ENCODE peak calls at places on chromosomes 1 and 21, in eight cellular contexts. One of them, this sample, is unnamed.
A peak's percentile ranks its signal among the peaks of the same experiment; 100 is the strongest.

GRCh38 chr21:33036430-33037162 is 10.9 kb downstream of the OLIG2 start:
- DNase-seq in stimulated activated CD8-positive, alpha-beta memory T cell treated with anti-CD3 and anti-CD28 coated beads, Interleukin-4, amount 100 ng/mL, for 4 hours: peak; percentile 17
- DNase-seq in progenitor cell of endocrine pancreas: no peak
- DNase-seq in effector memory CD8-positive, alpha-beta T cell: no peak
- DNase-seq in colonic mucosa: no peak
- DNase-seq in OCI-LY7: no peak
- DNase-seq in AG08396: peak; percentile 66
- DNase-seq in iris pigment epithelial cell: peak; percentile 64
- DNase-seq in this sample: no peak

GRCh38 chr1:6491480-6491962 is at the start of gene PLEKHG5:
- DNase-seq in iris pigment epithelial cell: peak; percentile 64
- DNase-seq in effector memory CD8-positive, alpha-beta T cell: no peak
- DNase-seq in progenitor cell of endocrine pancreas: no peak
- DNase-seq in AG08396: no peak
- DNase-seq in OCI-LY7: no peak
- DNase-seq in colonic mucosa: no peak
- DNase-seq in stimulated activated CD8-positive, alpha-beta memory T cell treated with anti-CD3 and anti-CD28 coated beads, Interleukin-4, amount 100 ng/mL, for 4 hours: no peak
- DNase-seq in this sample: no peak

GRCh38 chr1:41900611-41901444 is 17.9 kb downstream of the HIVEP3 start:
- DNase-seq in iris pigment epithelial cell: peak; percentile 47
- DNase-seq in effector memory CD8-positive, alpha-beta T cell: no peak
- DNase-seq in OCI-LY7: no peak
- DNase-seq in AG08396: peak; percentile 35
- DNase-seq in progenitor cell of endocrine pancreas: no peak
- DNase-seq in colonic mucosa: peak; percentile 33
- DNase-seq in stimulated activated CD8-positive, alpha-beta memory T cell treated with anti-CD3 and anti-CD28 coated beads, Interleukin-4, amount 100 ng/mL, for 4 hours: no peak
- DNase-seq in this sample: no peak

GRCh38 chr21:33360281-33360680 is 35.5 kb downstream of the IFNAR1 start:
- DNase-seq in colonic mucosa: no peak
- DNase-seq in progenitor cell of endocrine pancreas: no peak
- DNase-seq in effector memory CD8-positive, alpha-beta T cell: no peak
- DNase-seq in OCI-LY7: no peak
- DNase-seq in iris pigment epithelial cell: peak; percentile 72
- DNase-seq in stimulated activated CD8-positive, alpha-beta memory T cell treated with anti-CD3 and anti-CD28 coated beads, Interleukin-4, amount 100 ng/mL, for 4 hours: no peak
- DNase-seq in AG08396: peak; percentile 27
- DNase-seq in this sample: no peak

GRCh38 chr1:35016406-35016805 is 15.3 kb downstream of the ZMYM6 start:
- DNase-seq in effector memory CD8-positive, alpha-beta T cell: no peak
- DNase-seq in colonic mucosa: no peak
- DNase-seq in iris pigment epithelial cell: no peak
- DNase-seq in AG08396: no peak
- DNase-seq in stimulated activated CD8-positive, alpha-beta memory T cell treated with anti-CD3 and anti-CD28 coated beads, Interleukin-4, amount 100 ng/mL, for 4 hours: no peak
- DNase-seq in OCI-LY7: no peak
- DNase-seq in progenitor cell of endocrine pancreas: no peak
- DNase-seq in this sample: no peak

GRCh38 chr1:227192163-227192562 is 126.1 kb downstream of the CDC42BPA start:
- DNase-seq in OCI-LY7: no peak
- DNase-seq in AG08396: peak; percentile 75
- DNase-seq in iris pigment epithelial cell: peak; percentile 95
- DNase-seq in colonic mucosa: peak; percentile 23
- DNase-seq in stimulated activated CD8-positive, alpha-beta memory T cell treated with anti-CD3 and anti-CD28 coated beads, Interleukin-4, amount 100 ng/mL, for 4 hours: no peak
- DNase-seq in progenitor cell of endocrine pancreas: no peak
- DNase-seq in effector memory CD8-positive, alpha-beta T cell: no peak
- DNase-seq in this sample: peak; percentile 15

GRCh38 chr21:42539931-42540343 is 26.3 kb downstream of the SLC37A1 start:
- DNase-seq in colonic mucosa: no peak
- DNase-seq in AG08396: no peak
- DNase-seq in stimulated activated CD8-positive, alpha-beta memory T cell treated with anti-CD3 and anti-CD28 coated beads, Interleukin-4, amount 100 ng/mL, for 4 hours: no peak
- DNase-seq in progenitor cell of endocrine pancreas: no peak
- DNase-seq in effector memory CD8-positive, alpha-beta T cell: no peak
- DNase-seq in iris pigment epithelial cell: no peak
- DNase-seq in OCI-LY7: peak; percentile 37
- DNase-seq in this sample: no peak

GRCh38 chr21:35010450-35010849 is 38.7 kb downstream of the RUNX1 start:
- DNase-seq in progenitor cell of endocrine pancreas: no peak
- DNase-seq in stimulated activated CD8-positive, alpha-beta memory T cell treated with anti-CD3 and anti-CD28 coated beads, Interleukin-4, amount 100 ng/mL, for 4 hours: no peak
- DNase-seq in AG08396: no peak
- DNase-seq in effector memory CD8-positive, alpha-beta T cell: no peak
- DNase-seq in OCI-LY7: no peak
- DNase-seq in iris pigment epithelial cell: no peak
- DNase-seq in colonic mucosa: no peak
- DNase-seq in this sample: no peak

GRCh38 chr1:6743189-6744101 is 41.8 kb upstream of the CAMTA1 start:
- DNase-seq in OCI-LY7: no peak
- DNase-seq in colonic mucosa: peak; percentile 27
- DNase-seq in stimulated activated CD8-positive, alpha-beta memory T cell treated with anti-CD3 and anti-CD28 coated beads, Interleukin-4, amount 100 ng/mL, for 4 hours: no peak
- DNase-seq in iris pigment epithelial cell: peak; percentile 58
- DNase-seq in AG08396: peak; percentile 78
- DNase-seq in effector memory CD8-positive, alpha-beta T cell: peak; percentile 7
- DNase-seq in progenitor cell of endocrine pancreas: no peak
- DNase-seq in this sample: peak; percentile 60

GRCh38 chr1:230142608-230143209 is 75.7 kb downstream of the GALNT2 start:
- DNase-seq in stimulated activated CD8-positive, alpha-beta memory T cell treated with anti-CD3 and anti-CD28 coated beads, Interleukin-4, amount 100 ng/mL, for 4 hours: no peak
- DNase-seq in colonic mucosa: no peak
- DNase-seq in progenitor cell of endocrine pancreas: no peak
- DNase-seq in effector memory CD8-positive, alpha-beta T cell: no peak
- DNase-seq in AG08396: no peak
- DNase-seq in OCI-LY7: no peak
- DNase-seq in iris pigment epithelial cell: no peak
- DNase-seq in this sample: no peak

GRCh38 chr1:209349372-209350324 is 233.9 kb upstream of the CAMK1G start:
- DNase-seq in stimulated activated CD8-positive, alpha-beta memory T cell treated with anti-CD3 and anti-CD28 coated beads, Interleukin-4, amount 100 ng/mL, for 4 hours: no peak
- DNase-seq in OCI-LY7: no peak
- DNase-seq in colonic mucosa: no peak
- DNase-seq in effector memory CD8-positive, alpha-beta T cell: no peak
- DNase-seq in AG08396: no peak
- DNase-seq in progenitor cell of endocrine pancreas: no peak
- DNase-seq in iris pigment epithelial cell: peak; percentile 58
- DNase-seq in this sample: no peak

GRCh38 chr1:203379831-203380230 is 28.9 kb upstream of the FMOD start:
- DNase-seq in colonic mucosa: no peak
- DNase-seq in OCI-LY7: no peak
- DNase-seq in effector memory CD8-positive, alpha-beta T cell: no peak
- DNase-seq in progenitor cell of endocrine pancreas: no peak
- DNase-seq in stimulated activated CD8-positive, alpha-beta memory T cell treated with anti-CD3 and anti-CD28 coated beads, Interleukin-4, amount 100 ng/mL, for 4 hours: no peak
- DNase-seq in AG08396: no peak
- DNase-seq in iris pigment epithelial cell: no peak
- DNase-seq in this sample: no peak

GRCh38 chr1:197286634-197287033 is 18.6 kb downstream of the CRB1 start:
- DNase-seq in effector memory CD8-positive, alpha-beta T cell: no peak
- DNase-seq in OCI-LY7: no peak
- DNase-seq in AG08396: no peak
- DNase-seq in progenitor cell of endocrine pancreas: no peak
- DNase-seq in stimulated activated CD8-positive, alpha-beta memory T cell treated with anti-CD3 and anti-CD28 coated beads, Interleukin-4, amount 100 ng/mL, for 4 hours: no peak
- DNase-seq in colonic mucosa: no peak
- DNase-seq in iris pigment epithelial cell: no peak
- DNase-seq in this sample: no peak

GRCh38 chr1:205360166-205360565 is 3.4 kb upstream of the KLHDC8A start:
- DNase-seq in iris pigment epithelial cell: no peak
- DNase-seq in colonic mucosa: no peak
- DNase-seq in OCI-LY7: no peak
- DNase-seq in AG08396: no peak
- DNase-seq in effector memory CD8-positive, alpha-beta T cell: no peak
- DNase-seq in stimulated activated CD8-positive, alpha-beta memory T cell treated with anti-CD3 and anti-CD28 coated beads, Interleukin-4, amount 100 ng/mL, for 4 hours: no peak
- DNase-seq in progenitor cell of endocrine pancreas: no peak
- DNase-seq in this sample: no peak

GRCh38 chr1:178609015-178609414 is 96.1 kb downstream of the TEX35 start:
- DNase-seq in progenitor cell of endocrine pancreas: no peak
- DNase-seq in effector memory CD8-positive, alpha-beta T cell: no peak
- DNase-seq in iris pigment epithelial cell: peak; percentile 78
- DNase-seq in AG08396: peak; percentile 29
- DNase-seq in colonic mucosa: no peak
- DNase-seq in OCI-LY7: no peak
- DNase-seq in stimulated activated CD8-positive, alpha-beta memory T cell treated with anti-CD3 and anti-CD28 coated beads, Interleukin-4, amount 100 ng/mL, for 4 hours: no peak
- DNase-seq in this sample: no peak

GRCh38 chr1:37315236-37315870 is 159.0 kb upstream of the ZC3H12A start:
- DNase-seq in AG08396: no peak
- DNase-seq in OCI-LY7: no peak
- DNase-seq in effector memory CD8-positive, alpha-beta T cell: no peak
- DNase-seq in stimulated activated CD8-positive, alpha-beta memory T cell treated with anti-CD3 and anti-CD28 coated beads, Interleukin-4, amount 100 ng/mL, for 4 hours: no peak
- DNase-seq in colonic mucosa: no peak
- DNase-seq in iris pigment epithelial cell: no peak
- DNase-seq in progenitor cell of endocrine pancreas: no peak
- DNase-seq in this sample: no peak

GRCh38 chr1:60222492-60223369 is 149.2 kb upstream of the C1orf87 start:
- DNase-seq in effector memory CD8-positive, alpha-beta T cell: no peak
- DNase-seq in OCI-LY7: no peak
- DNase-seq in progenitor cell of endocrine pancreas: no peak
- DNase-seq in AG08396: no peak
- DNase-seq in colonic mucosa: no peak
- DNase-seq in stimulated activated CD8-positive, alpha-beta memory T cell treated with anti-CD3 and anti-CD28 coated beads, Interleukin-4, amount 100 ng/mL, for 4 hours: no peak
- DNase-seq in iris pigment epithelial cell: no peak
- DNase-seq in this sample: no peak

GRCh38 chr1:37892151-37893047 is 33.0 kb upstream of the MTF1 start:
- DNase-seq in OCI-LY7: peak; percentile 15
- DNase-seq in AG08396: peak; percentile 65
- DNase-seq in iris pigment epithelial cell: peak; percentile 85
- DNase-seq in effector memory CD8-positive, alpha-beta T cell: no peak
- DNase-seq in colonic mucosa: no peak
- DNase-seq in stimulated activated CD8-positive, alpha-beta memory T cell treated with anti-CD3 and anti-CD28 coated beads, Interleukin-4, amount 100 ng/mL, for 4 hours: no peak
- DNase-seq in progenitor cell of endocrine pancreas: no peak
- DNase-seq in this sample: no peak

GRCh38 chr1:198179556-198179981 is 22.8 kb downstream of the NEK7 start:
- DNase-seq in colonic mucosa: no peak
- DNase-seq in iris pigment epithelial cell: peak; percentile 61
- DNase-seq in AG08396: no peak
- DNase-seq in stimulated activated CD8-positive, alpha-beta memory T cell treated with anti-CD3 and anti-CD28 coated beads, Interleukin-4, amount 100 ng/mL, for 4 hours: no peak
- DNase-seq in progenitor cell of endocrine pancreas: no peak
- DNase-seq in OCI-LY7: no peak
- DNase-seq in effector memory CD8-positive, alpha-beta T cell: no peak
- DNase-seq in this sample: no peak

GRCh38 chr1:201740609-201741231 is 88.2 kb upstream of the IPO9 start:
- DNase-seq in effector memory CD8-positive, alpha-beta T cell: no peak
- DNase-seq in progenitor cell of endocrine pancreas: no peak
- DNase-seq in AG08396: no peak
- DNase-seq in colonic mucosa: no peak
- DNase-seq in iris pigment epithelial cell: no peak
- DNase-seq in OCI-LY7: peak; percentile 42
- DNase-seq in stimulated activated CD8-positive, alpha-beta memory T cell treated with anti-CD3 and anti-CD28 coated beads, Interleukin-4, amount 100 ng/mL, for 4 hours: no peak
- DNase-seq in this sample: no peak

GRCh38 chr21:31557421-31557955 is 102.0 kb upstream of the SOD1 start:
- DNase-seq in iris pigment epithelial cell: no peak
- DNase-seq in colonic mucosa: no peak
- DNase-seq in OCI-LY7: no peak
- DNase-seq in progenitor cell of endocrine pancreas: peak; percentile 27
- DNase-seq in stimulated activated CD8-positive, alpha-beta memory T cell treated with anti-CD3 and anti-CD28 coated beads, Interleukin-4, amount 100 ng/mL, for 4 hours: no peak
- DNase-seq in AG08396: no peak
- DNase-seq in effector memory CD8-positive, alpha-beta T cell: no peak
- DNase-seq in this sample: no peak

GRCh38 chr1:20376880-20377494 is 86.3 kb downstream of the VWA5B1 start:
- DNase-seq in OCI-LY7: peak; percentile 81
- DNase-seq in iris pigment epithelial cell: peak; percentile 28
- DNase-seq in progenitor cell of endocrine pancreas: peak; percentile 58
- DNase-seq in effector memory CD8-positive, alpha-beta T cell: peak; percentile 62
- DNase-seq in AG08396: peak; percentile 74
- DNase-seq in colonic mucosa: peak; percentile 52
- DNase-seq in stimulated activated CD8-positive, alpha-beta memory T cell treated with anti-CD3 and anti-CD28 coated beads, Interleukin-4, amount 100 ng/mL, for 4 hours: no peak
- DNase-seq in this sample: peak; percentile 88

GRCh38 chr1:36400825-36401601 is 3.3 kb upstream of the LSM10 start:
- DNase-seq in colonic mucosa: peak; percentile 67
- DNase-seq in iris pigment epithelial cell: no peak
- DNase-seq in progenitor cell of endocrine pancreas: peak; percentile 68
- DNase-seq in stimulated activated CD8-positive, alpha-beta memory T cell treated with anti-CD3 and anti-CD28 coated beads, Interleukin-4, amount 100 ng/mL, for 4 hours: no peak
- DNase-seq in effector memory CD8-positive, alpha-beta T cell: peak; percentile 22
- DNase-seq in OCI-LY7: no peak
- DNase-seq in AG08396: peak; percentile 25
- DNase-seq in this sample: peak; percentile 84

GRCh38 chr1:115828101-115829022 is 12.6 kb downstream of the NHLH2 start:
- DNase-seq in stimulated activated CD8-positive, alpha-beta memory T cell treated with anti-CD3 and anti-CD28 coated beads, Interleukin-4, amount 100 ng/mL, for 4 hours: no peak
- DNase-seq in AG08396: peak; percentile 29
- DNase-seq in progenitor cell of endocrine pancreas: peak; percentile 28
- DNase-seq in effector memory CD8-positive, alpha-beta T cell: no peak
- DNase-seq in iris pigment epithelial cell: peak; percentile 49
- DNase-seq in OCI-LY7: no peak
- DNase-seq in colonic mucosa: peak; percentile 21
- DNase-seq in this sample: peak; percentile 86

GRCh38 chr1:234897754-234898454 is 230.7 kb downstream of the TOMM20 start:
- DNase-seq in OCI-LY7: no peak
- DNase-seq in effector memory CD8-positive, alpha-beta T cell: no peak
- DNase-seq in colonic mucosa: no peak
- DNase-seq in iris pigment epithelial cell: no peak
- DNase-seq in stimulated activated CD8-positive, alpha-beta memory T cell treated with anti-CD3 and anti-CD28 coated beads, Interleukin-4, amount 100 ng/mL, for 4 hours: no peak
- DNase-seq in AG08396: no peak
- DNase-seq in progenitor cell of endocrine pancreas: no peak
- DNase-seq in this sample: no peak

GRCh38 chr1:210588357-210588756 is 259.7 kb downstream of the HHAT start:
- DNase-seq in iris pigment epithelial cell: no peak
- DNase-seq in progenitor cell of endocrine pancreas: no peak
- DNase-seq in OCI-LY7: no peak
- DNase-seq in stimulated activated CD8-positive, alpha-beta memory T cell treated with anti-CD3 and anti-CD28 coated beads, Interleukin-4, amount 100 ng/mL, for 4 hours: no peak
- DNase-seq in AG08396: no peak
- DNase-seq in colonic mucosa: no peak
- DNase-seq in effector memory CD8-positive, alpha-beta T cell: no peak
- DNase-seq in this sample: no peak

GRCh38 chr1:1601564-1602320 is 1.8 kb upstream of the FNDC10 start:
- DNase-seq in OCI-LY7: no peak
- DNase-seq in AG08396: no peak
- DNase-seq in stimulated activated CD8-positive, alpha-beta memory T cell treated with anti-CD3 and anti-CD28 coated beads, Interleukin-4, amount 100 ng/mL, for 4 hours: no peak
- DNase-seq in progenitor cell of endocrine pancreas: no peak
- DNase-seq in colonic mucosa: no peak
- DNase-seq in effector memory CD8-positive, alpha-beta T cell: no peak
- DNase-seq in iris pigment epithelial cell: no peak
- DNase-seq in this sample: peak; percentile 80

GRCh38 chr1:223886516-223886921 is 40.8 kb upstream of the TP53BP2 start:
- DNase-seq in AG08396: no peak
- DNase-seq in iris pigment epithelial cell: no peak
- DNase-seq in stimulated activated CD8-positive, alpha-beta memory T cell treated with anti-CD3 and anti-CD28 coated beads, Interleukin-4, amount 100 ng/mL, for 4 hours: no peak
- DNase-seq in OCI-LY7: no peak
- DNase-seq in effector memory CD8-positive, alpha-beta T cell: no peak
- DNase-seq in colonic mucosa: no peak
- DNase-seq in progenitor cell of endocrine pancreas: no peak
- DNase-seq in this sample: no peak

GRCh38 chr1:23800396-23801337 is at the start of gene GALE:
- DNase-seq in OCI-LY7: peak; percentile 96
- DNase-seq in colonic mucosa: peak; percentile 99
- DNase-seq in effector memory CD8-positive, alpha-beta T cell: peak; percentile 93
- DNase-seq in stimulated activated CD8-positive, alpha-beta memory T cell treated with anti-CD3 and anti-CD28 coated beads, Interleukin-4, amount 100 ng/mL, for 4 hours: peak; percentile 97
- DNase-seq in AG08396: peak; percentile 99
- DNase-seq in iris pigment epithelial cell: peak; percentile 95
- DNase-seq in progenitor cell of endocrine pancreas: peak; percentile 84
- DNase-seq in this sample: peak; percentile 99

GRCh38 chr21:29914326-29914725 is 25.5 kb downstream of the GRIK1 start:
- DNase-seq in colonic mucosa: no peak
- DNase-seq in stimulated activated CD8-positive, alpha-beta memory T cell treated with anti-CD3 and anti-CD28 coated beads, Interleukin-4, amount 100 ng/mL, for 4 hours: no peak
- DNase-seq in iris pigment epithelial cell: no peak
- DNase-seq in AG08396: no peak
- DNase-seq in effector memory CD8-positive, alpha-beta T cell: no peak
- DNase-seq in progenitor cell of endocrine pancreas: no peak
- DNase-seq in OCI-LY7: no peak
- DNase-seq in this sample: no peak

GRCh38 chr1:101136739-101137138 is 100.1 kb upstream of the S1PR1 start:
- DNase-seq in progenitor cell of endocrine pancreas: no peak
- DNase-seq in colonic mucosa: no peak
- DNase-seq in OCI-LY7: peak; percentile 42
- DNase-seq in iris pigment epithelial cell: peak; percentile 50
- DNase-seq in AG08396: no peak
- DNase-seq in stimulated activated CD8-positive, alpha-beta memory T cell treated with anti-CD3 and anti-CD28 coated beads, Interleukin-4, amount 100 ng/mL, for 4 hours: no peak
- DNase-seq in effector memory CD8-positive, alpha-beta T cell: peak; percentile 19
- DNase-seq in this sample: no peak

GRCh38 chr1:12511516-12512468 is 106.2 kb downstream of the DHRS3 start:
- DNase-seq in OCI-LY7: no peak
- DNase-seq in stimulated activated CD8-positive, alpha-beta memory T cell treated with anti-CD3 and anti-CD28 coated beads, Interleukin-4, amount 100 ng/mL, for 4 hours: no peak
- DNase-seq in effector memory CD8-positive, alpha-beta T cell: no peak
- DNase-seq in colonic mucosa: no peak
- DNase-seq in progenitor cell of endocrine pancreas: no peak
- DNase-seq in iris pigment epithelial cell: peak; percentile 87
- DNase-seq in AG08396: peak; percentile 30
- DNase-seq in this sample: no peak

GRCh38 chr1:246988316-246988715 is 19.5 kb downstream of the ZNF695 start:
- DNase-seq in stimulated activated CD8-positive, alpha-beta memory T cell treated with anti-CD3 and anti-CD28 coated beads, Interleukin-4, amount 100 ng/mL, for 4 hours: no peak
- DNase-seq in progenitor cell of endocrine pancreas: no peak
- DNase-seq in effector memory CD8-positive, alpha-beta T cell: no peak
- DNase-seq in iris pigment epithelial cell: no peak
- DNase-seq in AG08396: no peak
- DNase-seq in colonic mucosa: no peak
- DNase-seq in OCI-LY7: no peak
- DNase-seq in this sample: no peak

GRCh38 chr1:180188103-180188506 is 33.4 kb downstream of the QSOX1 start:
- DNase-seq in iris pigment epithelial cell: peak; percentile 56
- DNase-seq in progenitor cell of endocrine pancreas: peak; percentile 57
- DNase-seq in AG08396: peak; percentile 78
- DNase-seq in effector memory CD8-positive, alpha-beta T cell: no peak
- DNase-seq in OCI-LY7: peak; percentile 27
- DNase-seq in stimulated activated CD8-positive, alpha-beta memory T cell treated with anti-CD3 and anti-CD28 coated beads, Interleukin-4, amount 100 ng/mL, for 4 hours: no peak
- DNase-seq in colonic mucosa: peak; percentile 71
- DNase-seq in this sample: no peak

This sample was measured in lower leg skin.